ENCODE peak calls at places on chromosomes 13 and 19, in four cellular contexts. S, M, D and P are unnamed samples.

GRCh38 chr19:289651-290538 is 1.3 kb downstream of the PLPP2 start:
- DNase-seq in M (peak), S (peak), D (no peak), P (peak)

GRCh38 chr13:43258771-43259170 is 235.4 kb downstream of the DNAJC15 start:
- DNase-seq in S (no peak), D (no peak), M (no peak), P (no peak)

GRCh38 chr19:5990289-5990797 is 12.4 kb upstream of the RANBP3 start:
- DNase-seq in M (no peak), D (no peak), S (peak), P (no peak)

GRCh38 chr19:43564800-43565199 is 10.5 kb downstream of the XRCC1 start:
- DNase-seq in D (no peak), S (no peak), M (peak), P (no peak)

GRCh38 chr19:2771786-2772674 is 11.0 kb downstream of the SGTA start:
- DNase-seq in D (no peak), M (no peak), S (no peak), P (no peak)

GRCh38 chr13:40777166-40777956 is 6.4 kb upstream of the MRPS31 start:
- DNase-seq in S (peak), D (peak), M (no peak), P (no peak)

GRCh38 chr19:2850256-2850925 is 9.1 kb downstream of the ZNF555 start:
- DNase-seq in M (no peak), D (no peak), S (no peak), P (no peak)

GRCh38 chr19:51821921-51822716 is 27.2 kb downstream of the FPR3 start:
- DNase-seq in D (no peak), M (no peak), S (no peak), P (no peak)

GRCh38 chr13:30577381-30577780 is 40.3 kb upstream of the USPL1 start:
- DNase-seq in M (no peak), S (no peak), D (peak), P (peak)

GRCh38 chr13:32791545-32792172 is 205.4 kb downstream of the PDS5B start:
- DNase-seq in D (peak), S (no peak), M (no peak), P (no peak)

GRCh38 chr19:24033962-24034342 is 53.0 kb upstream of the ZNF254 start:
- DNase-seq in D (peak), M (peak), S (peak), P (peak)

GRCh38 chr19:18097993-18098890 is 664 bp downstream of the MAST3 start:
- DNase-seq in D (no peak), M (no peak), S (no peak), P (no peak)

GRCh38 chr19:15122331-15123030 is 15.3 kb downstream of the SYDE1 start:
- DNase-seq in S (no peak), D (no peak), M (no peak), P (no peak)

GRCh38 chr13:33871207-33872004 is 53.5 kb downstream of the RFC3 start:
- DNase-seq in S (no peak), M (no peak), D (no peak), P (no peak)

GRCh38 chr13:20475927-20476691 is 49.5 kb downstream of the CRYL1 start:
- DNase-seq in S (peak), D (peak), M (no peak), P (no peak)

GRCh38 chr19:55226788-55227187 is 1.8 kb downstream of the TMEM86B start:
- DNase-seq in D (no peak), M (no peak), S (no peak), P (no peak)

GRCh38 chr13:44818428-44818827 is 170.8 kb downstream of the NUFIP1 start:
- DNase-seq in S (no peak), M (no peak), D (no peak), P (no peak)

GRCh38 chr13:65679240-65679639 is 1550.9 kb downstream of the PCDH9 start:
- DNase-seq in M (no peak), S (no peak), D (no peak), P (no peak)

GRCh38 chr19:20660473-20660872 is 898 bp downstream of the ZNF626 start:
- DNase-seq in D (no peak), M (no peak), S (no peak), P (no peak)

GRCh38 chr13:108961542-108962125 is 332.2 kb downstream of the MYO16 start:
- DNase-seq in S (no peak), M (no peak), D (peak), P (no peak)

GRCh38 chr13:21537105-21537504 is 66.9 kb downstream of the MICU2 start:
- DNase-seq in M (no peak), D (no peak), S (no peak), P (no peak)

GRCh38 chr19:37309834-37310575 is 60.9 kb upstream of the ZNF527 start:
- DNase-seq in D (peak), M (no peak), S (no peak), P (no peak)

GRCh38 chr13:64075543-64076271 is 2660.1 kb upstream of the PCDH20 start:
- DNase-seq in S (no peak), M (no peak), D (no peak), P (no peak)

GRCh38 chr13:49303533-49304252 is 56.0 kb downstream of the CDADC1 start:
- DNase-seq in S (no peak), D (no peak), M (peak), P (no peak)

GRCh38 chr19:7652061-7652641 is 15.2 kb downstream of the STXBP2 start:
- DNase-seq in S (peak), M (peak), D (peak), P (peak)

GRCh38 chr19:12868540-12869112 is 12.6 kb downstream of the DNASE2 start:
- DNase-seq in D (no peak), S (no peak), M (no peak), P (no peak)

GRCh38 chr13:29911781-29912478 is 61.5 kb upstream of the UBL3 start:
- DNase-seq in S (no peak), D (no peak), M (no peak), P (no peak)

GRCh38 chr13:48539550-48539949 is 6.7 kb upstream of the RCBTB2 start:
- DNase-seq in M (no peak), S (no peak), D (no peak), P (no peak)

GRCh38 chr19:7618366-7618765 is 11.0 kb downstream of the XAB2 start:
- DNase-seq in D (no peak), S (peak), M (no peak), P (no peak)

GRCh38 chr19:48308695-48309586 is 16.4 kb upstream of the EMP3 start:
- DNase-seq in S (no peak), D (no peak), M (peak), P (no peak)

GRCh38 chr13:38979891-38980627 is 10.6 kb downstream of the STOML3 start:
- DNase-seq in M (peak), D (no peak), S (no peak), P (no peak)

GRCh38 chr13:45119469-45119989 is 781 bp upstream of the GTF2F2 start:
- DNase-seq in S (peak), M (peak), D (peak), P (no peak)

DNA sequence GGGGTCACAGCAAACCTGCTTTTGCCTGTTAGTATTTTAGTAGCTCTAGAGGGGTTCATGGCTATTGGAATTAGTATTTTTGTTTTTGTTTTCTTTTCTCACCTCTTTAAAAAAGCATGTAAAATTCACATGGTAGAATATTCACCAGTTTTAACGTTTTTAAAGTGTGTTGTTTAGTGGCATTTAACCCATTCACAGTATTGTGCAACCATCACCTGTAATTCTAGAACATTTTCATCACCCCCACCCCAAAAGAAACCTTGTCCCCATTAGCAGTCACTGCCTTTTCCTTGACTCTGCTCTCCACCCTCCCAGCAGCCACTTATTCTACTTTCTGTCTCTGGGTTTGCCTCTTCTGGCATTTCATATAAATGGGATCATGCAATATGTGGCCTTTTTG is 39.8 kb downstream of the GATAD2A start:
- DNase-seq in S (no peak), M (no peak), D (no peak), P (no peak)
- H3K27ac ChIP-seq in S (no peak), M (no peak), D (peak), P (peak)

DNA sequence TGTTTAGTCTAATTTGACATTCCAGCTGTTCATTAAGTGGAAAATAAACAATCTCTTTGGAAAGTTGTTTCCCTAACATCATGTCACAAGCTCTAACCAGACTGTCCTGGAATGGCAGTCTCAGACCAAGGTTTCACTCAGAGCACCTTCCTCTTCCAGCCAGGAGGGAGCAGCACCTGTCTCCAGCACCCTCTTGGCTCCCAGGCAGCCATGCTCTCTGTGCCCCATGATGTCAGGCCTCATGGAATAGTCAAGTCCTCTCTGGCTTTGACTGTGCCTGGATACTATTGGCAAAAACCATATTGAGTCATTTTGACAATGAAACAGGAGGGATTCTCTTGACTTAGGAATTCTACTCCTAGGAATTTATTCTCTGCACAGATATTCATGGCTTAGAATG is 171.4 kb downstream of the OXGR1 start:
- DNase-seq in M (no peak), D (no peak), S (peak), P (peak)
- H3K27ac ChIP-seq in M (no peak), D (no peak), S (no peak), P (no peak)

GRCh38 chr19:27618006-27618405 is 1594.9 kb downstream of the UQCRFS1 start:
- DNase-seq in D (no peak), M (no peak), S (no peak), P (no peak)
- H3K27ac ChIP-seq in D (no peak), M (no peak), S (no peak), P (no peak)

DNA sequence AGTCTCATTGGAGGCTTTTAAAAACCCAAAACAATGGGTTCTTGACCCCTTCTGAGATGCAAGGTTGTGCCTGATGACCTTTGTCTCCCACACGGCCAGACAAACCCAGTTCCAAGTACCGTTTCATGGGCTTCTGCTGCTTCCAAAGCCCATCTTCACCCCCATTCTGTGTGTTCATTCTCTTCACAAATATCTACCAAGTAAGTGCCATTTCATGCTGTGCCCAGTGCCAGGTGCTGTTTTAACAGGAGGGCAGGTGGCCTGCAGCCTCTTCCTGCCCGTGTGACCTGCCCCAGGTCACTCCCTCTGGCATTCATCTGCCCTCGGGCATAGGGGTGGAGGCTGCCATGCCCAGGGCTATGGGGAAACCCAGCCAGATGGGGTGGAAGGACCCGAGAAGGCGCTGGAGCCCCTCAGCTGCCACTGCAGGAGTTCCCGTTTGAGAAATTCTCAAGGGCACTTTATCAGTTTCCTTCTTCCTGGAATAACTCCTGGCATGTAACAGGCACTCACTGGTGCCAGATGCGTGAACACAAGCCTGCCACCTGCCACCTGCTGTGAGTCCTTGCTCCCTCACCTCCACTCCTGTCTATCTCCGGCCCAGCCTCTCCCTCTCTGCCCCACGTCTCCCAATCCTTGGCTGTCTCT is 12.5 kb downstream of the CAPN12 start:
- DNase-seq in M (no peak), S (peak), D (no peak), P (no peak)
- H3K27ac ChIP-seq in M (peak), S (peak), D (peak), P (peak)

GRCh38 chr19:58498316-58499020 is 13.3 kb downstream of the SLC27A5 start:
- DNase-seq in S (no peak), M (no peak), D (no peak), P (no peak)
- H3K27ac ChIP-seq in S (no peak), M (peak), D (peak), P (no peak)

DNA sequence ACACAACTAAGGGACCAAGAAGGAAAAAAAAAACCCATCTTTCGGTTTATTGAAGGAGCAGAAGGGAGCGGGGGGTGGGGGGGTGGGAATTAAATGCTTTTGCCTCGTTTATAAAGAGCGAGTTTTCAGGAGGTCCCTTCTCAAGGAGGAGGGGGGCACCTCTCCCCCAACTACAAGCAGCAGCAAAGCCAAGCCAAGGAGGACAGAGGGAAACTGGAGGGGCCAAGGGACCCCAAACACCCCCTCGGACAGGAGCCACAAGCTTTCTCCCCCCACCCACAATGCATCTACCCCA is 2.4 kb downstream of the IRF2BP1 start:
- DNase-seq in M (no peak), S (no peak), D (no peak), P (no peak)
- H3K27ac ChIP-seq in M (no peak), S (no peak), D (no peak), P (no peak)

DNA sequence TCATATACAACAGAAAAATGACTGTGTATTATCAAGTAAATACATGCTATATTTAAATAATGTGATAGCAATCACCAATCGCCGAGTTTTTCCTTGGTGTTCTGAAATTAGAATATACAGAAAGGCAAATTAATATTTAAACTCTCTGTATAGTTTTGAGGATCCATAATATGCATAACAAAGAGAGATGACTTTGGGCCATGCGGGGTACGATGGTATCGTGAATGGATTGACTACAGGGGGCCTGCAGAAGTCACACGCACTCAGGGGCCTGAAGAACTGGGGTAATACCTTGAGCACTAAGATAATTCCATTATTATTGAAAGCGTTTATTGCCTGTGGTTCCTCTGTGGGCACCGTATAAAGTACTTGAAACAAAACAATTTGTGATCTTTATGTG is 314.0 kb downstream of the TEX29 start:
- DNase-seq in S (no peak), M (no peak), D (no peak), P (no peak)
- H3K27ac ChIP-seq in S (no peak), M (no peak), D (no peak), P (no peak)